ENCODE peak calls at places on chromosomes 13 and 19, in four cellular contexts. A is right lobe of liver, N is spleen, W is mammary epithelial cell. L is an unnamed sample. For H3K4me1, the result is how much of the 10 kb centered on the place peaks cover.

GRCh38 chr19:2332341-2333026 is 4.0 kb downstream of the SPPL2B start:
- DNase-seq in A (no peak), N (peak), W (no peak), L (peak)

GRCh38 chr13:95199896-95200295 is 101.4 kb downstream of the ABCC4 start:
- DNase-seq in A (no peak), N (no peak), W (no peak), L (no peak)

GRCh38 chr19:46791944-46792343 is 3.5 kb upstream of the SLC1A5 start:
- DNase-seq in A (no peak), N (no peak), W (no peak), L (no peak)

GRCh38 chr13:96684472-96684871 is 309.8 kb downstream of the OXGR1 start:
- DNase-seq in A (no peak), N (no peak), W (no peak), L (no peak)

GRCh38 chr19:48469056-48469881 is at the start of gene CYTH2:
- DNase-seq in A (peak), N (peak), W (peak), L (peak)

GRCh38 chr19:55118401-55118991 is 1.1 kb upstream of the PPP1R12C start:
- DNase-seq in A (peak), N (peak), W (no peak), L (no peak)

GRCh38 chr13:73224708-73225107 is 165.9 kb downstream of the KLF5 start:
- DNase-seq in A (no peak), N (no peak), W (peak), L (peak)

GRCh38 chr13:37306778-37307544 is 201.5 kb upstream of the CSNK1A1L start:
- DNase-seq in A (no peak), N (no peak), W (peak), L (no peak)

GRCh38 chr13:79904581-79904980 is 423.6 kb downstream of the NDFIP2 start:
- DNase-seq in A (no peak), N (no peak), W (no peak), L (no peak)

GRCh38 chr19:4693471-4694121 is 23.5 kb upstream of the MYDGF start:
- DNase-seq in A (no peak), N (no peak), W (no peak), L (no peak)

GRCh38 chr13:26051231-26052135 is at the start of gene SHISA2:
- DNase-seq in A (no peak), N (no peak), W (peak), L (peak)

GRCh38 chr19:44718441-44719261 is 19.7 kb downstream of the CEACAM16 start:
- DNase-seq in A (peak), N (no peak), W (no peak), L (no peak)

GRCh38 chr13:53045110-53045509 is 16.5 kb downstream of the OLFM4 start:
- DNase-seq in A (no peak), N (no peak), W (no peak), L (no peak)

GRCh38 chr19:4201798-4202197 is 19.3 kb downstream of the ANKRD24 start:
- DNase-seq in A (no peak), N (no peak), W (no peak), L (no peak)

GRCh38 chr19:41302624-41303351 is 7.2 kb upstream of the CCDC97 start:
- DNase-seq in A (no peak), N (peak), W (no peak), L (peak)

GRCh38 chr13:113596321-113597200 is 12.0 kb downstream of the TFDP1 start:
- DNase-seq in A (peak), N (peak), W (no peak), L (no peak)

GRCh38 chr13:44648392-44649117 is 72.4 kb upstream of the TSC22D1 start:
- DNase-seq in A (no peak), N (no peak), W (peak), L (no peak)

GRCh38 chr19:29969891-29970290 is 27.9 kb downstream of the URI1 start:
- DNase-seq in A (no peak), N (no peak), W (no peak), L (no peak)
- H3K4me1 ChIP-seq in A (under half), N (under half), W (under half), L (under half)

GRCh38 chr13:110068176-110068473 is 238.8 kb downstream of the COL4A1 start:
- DNase-seq in A (no peak), N (no peak), W (no peak), L (no peak)

GRCh38 chr13:110070511-110071120 is 236.3 kb downstream of the COL4A1 start:
- DNase-seq in A (no peak), N (no peak), W (peak), L (no peak)

GRCh38 chr13:110070046-110070445 is 236.9 kb downstream of the COL4A1 start:
- DNase-seq in A (no peak), N (no peak), W (no peak), L (no peak)

GRCh38 chr13:110073982-110074381 is 233.0 kb downstream of the COL4A1 start:
- DNase-seq in A (no peak), N (no peak), W (no peak), L (no peak)
- H3K4me1 ChIP-seq in A (under half), N (under half), W (under half), L (under half)

GRCh38 chr13:110699148-110700145 is 6.5 kb downstream of the CARS2 start:
- DNase-seq in A (no peak), N (peak), W (no peak), L (no peak)

GRCh38 chr13:110700186-110700585 is 5.7 kb downstream of the CARS2 start:
- DNase-seq in A (no peak), N (peak), W (no peak), L (no peak)

GRCh38 chr13:110702591-110703526 is 3.1 kb downstream of the CARS2 start:
- DNase-seq in A (no peak), N (peak), W (no peak), L (no peak)

GRCh38 chr13:110705356-110705825 is 525 bp downstream of the CARS2 start:
- DNase-seq in A (no peak), N (no peak), W (no peak), L (no peak)

GRCh38 chr13:110702089-110702488 is 3.8 kb downstream of the CARS2 start:
- DNase-seq in A (no peak), N (no peak), W (no peak), L (no peak)
- H3K4me1 ChIP-seq in A (under half), N (under half), W (under half), L (under half)

GRCh38 chr13:78655906-78656305 is 3.0 kb downstream of the OBI1 start:
- DNase-seq in A (no peak), N (no peak), W (no peak), L (no peak)
- H3K4me1 ChIP-seq in A (under half), N (under half), W (under half), L (under half)

GRCh38 chr19:10288662-10289166 is 1.0 kb upstream of the ICAM5 start:
- DNase-seq in A (no peak), N (no peak), W (no peak), L (no peak)
- H3K4me1 ChIP-seq in A (under half), N (half or more), W (half or more), L (half or more)

GRCh38 chr13:98565726-98566577 is 11.0 kb downstream of the STK24 start:
- DNase-seq in A (no peak), N (peak), W (no peak), L (no peak)
- H3K4me1 ChIP-seq in A (under half), N (half or more), W (under half), L (half or more)